ENCODE peak calls at places on chromosomes 7 and 10, in four cellular contexts. U, X, L and W are unnamed samples.
A peak's percentile ranks its signal among the peaks of the same experiment; 100 is the strongest.

GRCh38 chr7:291302-292092 is 1.5 kb downstream of the FOXL3 start:
- DNase-seq in U (no peak), X (no peak), L (no peak), W (no peak)

GRCh38 chr10:91511549-91512330 is 101.6 kb downstream of the HECTD2 start:
- DNase-seq in U (peak; percentile 90), X (no peak), L (peak; percentile 88), W (no peak)

GRCh38 chr7:151383638-151384351 is 26.0 kb downstream of the WDR86 start:
- DNase-seq in U (no peak), X (peak; percentile 23), L (no peak), W (no peak)

GRCh38 chr10:96863922-96864543 is 31.9 kb downstream of the LCOR start:
- DNase-seq in U (peak; percentile 40), X (no peak), L (peak; percentile 57), W (no peak)

GRCh38 chr10:95604630-95605029 is 43.5 kb upstream of the SORBS1 start:
- DNase-seq in U (no peak), X (no peak), L (no peak), W (no peak)

GRCh38 chr7:157297071-157297638 is 39.6 kb upstream of the DNAJB6 start:
- DNase-seq in U (no peak), X (no peak), L (no peak), W (no peak)

GRCh38 chr10:62243647-62243997 is 25.0 kb downstream of the RTKN2 start:
- DNase-seq in U (no peak), X (no peak), L (no peak), W (no peak)

GRCh38 chr10:72173635-72174296 is 42.0 kb upstream of the ANAPC16 start:
- DNase-seq in U (peak; percentile 13), X (no peak), L (peak; percentile 81), W (no peak)

GRCh38 chr7:49091519-49091918 is 167.2 kb downstream of the CDC14C start:
- DNase-seq in U (no peak), X (no peak), L (no peak), W (no peak)

GRCh38 chr7:122520961-122521555 is 177.9 kb downstream of the RNF133 start:
- DNase-seq in U (no peak), X (peak; percentile 53), L (no peak), W (no peak)

GRCh38 chr10:48493083-48493871 is 111.6 kb downstream of the ARHGAP22 start:
- DNase-seq in U (no peak), X (peak; percentile 27), L (no peak), W (no peak)

GRCh38 chr10:17527530-17528146 is 73.2 kb upstream of the ST8SIA6 start:
- DNase-seq in U (peak; percentile 89), X (peak; percentile 31), L (peak; percentile 42), W (no peak)

GRCh38 chr7:45980181-45980905 is 59.3 kb upstream of the IGFBP3 start:
- DNase-seq in U (peak; percentile 74), X (no peak), L (peak; percentile 66), W (no peak)

GRCh38 chr7:920351-921070 is 34.0 kb downstream of the ADAP1 start:
- DNase-seq in U (no peak), X (no peak), L (no peak), W (no peak)

GRCh38 chr7:34838329-34838728 is 180.3 kb downstream of the NPSR1 start:
- DNase-seq in U (no peak), X (no peak), L (no peak), W (no peak)

GRCh38 chr10:109126541-109126940 is 796.8 kb downstream of the XPNPEP1 start:
- DNase-seq in U (no peak), X (no peak), L (no peak), W (no peak)

GRCh38 chr10:27646194-27646593 is 99.4 kb downstream of the MKX start:
- DNase-seq in U (peak; percentile 68), X (no peak), L (no peak), W (no peak)

GRCh38 chr7:112047421-112047820 is 158.8 kb downstream of the DOCK4 start:
- DNase-seq in U (no peak), X (no peak), L (no peak), W (no peak)

GRCh38 chr7:157493776-157494175 is 157.0 kb downstream of the DNAJB6 start:
- DNase-seq in U (no peak), X (no peak), L (no peak), W (no peak)

GRCh38 chr7:120186688-120187087 is 86.3 kb upstream of the KCND2 start:
- DNase-seq in U (no peak), X (no peak), L (no peak), W (no peak)

GRCh38 chr7:151247611-151248176 is 800 bp downstream of the SMARCD3 start:
- DNase-seq in U (no peak), X (no peak), L (peak; percentile 57), W (no peak)

GRCh38 chr7:67551027-67551426 is 554.4 kb downstream of the TYW1 start:
- DNase-seq in U (no peak), X (no peak), L (no peak), W (no peak)

GRCh38 chr10:703118-703517 is 13.7 kb upstream of the DIP2C start:
- DNase-seq in U (no peak), X (no peak), L (no peak), W (no peak)

GRCh38 chr10:103712898-103713498 is 142.4 kb downstream of the SH3PXD2A start:
- DNase-seq in U (peak; percentile 75), X (peak; percentile 80), L (peak; percentile 75), W (peak; percentile 82)

GRCh38 chr7:61576-62360 is 130.6 kb upstream of the FAM20C start:
- DNase-seq in U (no peak), X (no peak), L (no peak), W (no peak)

GRCh38 chr7:107659666-107660065 is 962 bp upstream of the SLC26A4 start:
- DNase-seq in U (peak; percentile 87), X (no peak), L (peak; percentile 66), W (no peak)

GRCh38 chr7:148461780-148462179 is 128.8 kb upstream of the C7orf33 start:
- DNase-seq in U (no peak), X (no peak), L (no peak), W (no peak)

GRCh38 chr7:148458263-148458662 is 132.3 kb upstream of the C7orf33 start:
- DNase-seq in U (no peak), X (no peak), L (no peak), W (no peak)

GRCh38 chr7:148466120-148466519 is 124.4 kb upstream of the C7orf33 start:
- DNase-seq in U (no peak), X (no peak), L (no peak), W (no peak)

GRCh38 chr7:148464932-148465331 is 125.6 kb upstream of the C7orf33 start:
- DNase-seq in U (no peak), X (no peak), L (no peak), W (no peak)

GRCh38 chr7:148463210-148463609 is 127.4 kb upstream of the C7orf33 start:
- DNase-seq in U (no peak), X (no peak), L (no peak), W (no peak)
- H3K23ac ChIP-seq in U (no peak overlapping the region), X (no peak overlapping the region), L (no peak overlapping the region), W (no peak overlapping the region)

DNA sequence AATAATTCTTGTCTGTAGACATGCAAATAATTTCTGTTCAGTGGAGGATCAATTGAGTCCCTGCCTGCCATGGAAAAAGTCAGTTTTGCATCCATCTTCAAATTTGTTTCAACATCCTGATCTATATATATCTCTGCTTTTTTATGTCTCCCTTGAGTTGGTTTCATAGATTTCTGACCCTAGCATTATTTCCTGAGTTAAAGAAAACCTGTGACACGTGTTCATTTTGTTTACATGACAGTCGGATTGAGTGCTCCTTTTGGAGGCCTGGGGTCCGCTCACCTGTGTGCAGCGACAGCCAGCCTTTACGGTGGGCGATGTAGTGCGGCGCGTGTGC is 668 bp downstream of the MRPS24 start:
- DNase-seq in U (no peak), X (no peak), L (no peak), W (no peak)
- H3K23ac ChIP-seq in U (peak overlapping the region; percentile 93), X (no peak overlapping the region), L (no peak overlapping the region), W (peak overlapping the region; percentile 17)

GRCh38 chr10:38103754-38104153 is 9.6 kb downstream of the ZNF37A start:
- DNase-seq in U (no peak), X (no peak), L (no peak), W (no peak)
- H3K23ac ChIP-seq in U (no peak overlapping the region), X (no peak overlapping the region), L (no peak overlapping the region), W (no peak overlapping the region)

DNA sequence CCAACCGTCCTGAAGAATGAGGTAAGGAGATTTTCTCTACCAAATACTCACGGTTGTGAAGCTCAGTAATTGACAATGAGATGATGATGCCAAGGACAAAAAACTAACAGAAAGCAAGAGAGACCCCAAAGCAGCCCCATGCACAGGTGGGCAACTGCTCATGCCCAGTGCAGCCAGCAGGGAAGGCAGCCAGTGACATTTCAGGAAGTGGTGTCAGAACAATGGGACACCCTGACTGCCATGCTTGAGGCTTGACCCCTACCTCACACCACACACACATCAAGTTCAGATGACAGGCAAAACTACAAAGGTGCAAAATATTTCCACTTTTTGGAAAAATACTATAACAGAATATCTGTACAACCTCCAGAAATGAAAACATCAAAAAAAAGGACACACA is 66.9 kb downstream of the CFAP46 start:
- DNase-seq in U (no peak), X (no peak), L (no peak), W (no peak)
- H3K23ac ChIP-seq in U (no peak overlapping the region), X (no peak overlapping the region), L (no peak overlapping the region), W (no peak overlapping the region)

GRCh38 chr10:15097011-15097812 is at the start of gene RPP38:
- DNase-seq in U (peak; percentile 92), X (peak; percentile 96), L (peak; percentile 96), W (peak; percentile 95)
- H3K23ac ChIP-seq in U (peak within 1 kb of the TSS; percentile 93), X (no peak within 1 kb of the TSS), L (peak within 1 kb of the TSS; percentile 64), W (peak within 1 kb of the TSS; percentile 96)

DNA sequence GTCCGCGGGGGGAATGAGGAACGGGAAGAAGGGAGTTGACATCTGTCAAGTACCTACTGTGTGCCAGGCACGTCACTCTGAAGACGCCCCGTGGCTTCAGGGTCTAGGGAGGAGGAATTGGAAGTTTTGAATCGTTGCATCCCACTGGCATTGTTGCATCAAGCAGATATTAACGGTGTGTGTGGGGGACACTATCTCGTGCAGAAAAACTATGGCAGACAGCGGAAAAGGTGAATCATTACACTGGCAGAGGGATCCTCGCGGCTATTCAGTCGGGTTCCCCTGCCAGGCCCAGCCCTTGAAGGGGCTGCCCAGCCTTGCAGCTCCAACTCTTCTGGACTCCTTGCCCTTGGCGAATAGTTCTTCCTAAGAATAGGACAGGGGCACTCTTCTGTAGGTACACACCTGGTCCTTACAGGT is 1.0 kb upstream of the KIAA1549 start:
- DNase-seq in U (no peak), X (no peak), L (peak; percentile 7), W (no peak)
- H3K23ac ChIP-seq in U (no peak overlapping the region), X (no peak overlapping the region), L (peak overlapping the region; percentile 83), W (peak overlapping the region; percentile 96)

GRCh38 chr10:86785968-86786367 is 29.5 kb downstream of the BMPR1A start:
- DNase-seq in U (no peak), X (no peak), L (peak; percentile 26), W (no peak)
- H3K23ac ChIP-seq in U (peak overlapping the region; percentile 0), X (no peak overlapping the region), L (no peak overlapping the region), W (no peak overlapping the region)